ENCODE peak calls at places on chromosomes 6 and 20, in four cellular contexts. One of them, this sample, is unnamed.

GRCh38 chr20:1001981-1002681 is at the start of gene RSPO4:
- DNase-seq in GM12891: no peak
- DNase-seq in K562: no peak
- DNase-seq in GM12878: no peak
- DNase-seq in this sample: no peak

GRCh38 chr6:37794825-37795224 is 24.7 kb upstream of the ZFAND3 start:
- DNase-seq in GM12891: no peak
- DNase-seq in K562: no peak
- DNase-seq in GM12878: no peak
- DNase-seq in this sample: no peak

GRCh38 chr6:166167258-166167731 is 356 bp downstream of the TBXT start:
- DNase-seq in GM12891: no peak
- DNase-seq in K562: no peak
- DNase-seq in GM12878: no peak
- DNase-seq in this sample: no peak

GRCh38 chr6:87504440-87504839 is 31.7 kb downstream of the SLC35A1 start:
- DNase-seq in GM12891: no peak
- DNase-seq in K562: no peak
- DNase-seq in GM12878: no peak
- DNase-seq in this sample: no peak

GRCh38 chr20:63829943-63830820 is 882 bp downstream of the ZBTB46 start:
- DNase-seq in GM12891: no peak
- DNase-seq in K562: no peak
- DNase-seq in GM12878: no peak
- DNase-seq in this sample: no peak

GRCh38 chr20:33852971-33853813 is 42.0 kb downstream of the CHMP4B start:
- DNase-seq in GM12891: no peak
- DNase-seq in K562: no peak
- DNase-seq in GM12878: no peak
- DNase-seq in this sample: no peak

GRCh38 chr6:81929828-81930227 is 177.3 kb upstream of the TENT5A start:
- DNase-seq in GM12891: no peak
- DNase-seq in K562: no peak
- DNase-seq in GM12878: no peak
- DNase-seq in this sample: no peak

GRCh38 chr20:17654649-17655285 is 27.3 kb downstream of the RRBP1 start:
- DNase-seq in GM12891: no peak
- DNase-seq in K562: peak; percentile 15
- DNase-seq in GM12878: no peak
- DNase-seq in this sample: no peak

GRCh38 chr6:159646136-159646535 is 46.9 kb downstream of the SOD2 start:
- DNase-seq in GM12891: no peak
- DNase-seq in K562: no peak
- DNase-seq in GM12878: no peak
- DNase-seq in this sample: peak; percentile 16

GRCh38 chr20:47781631-47782030 is 3.6 kb downstream of the SULF2 start:
- DNase-seq in GM12891: no peak
- DNase-seq in K562: no peak
- DNase-seq in GM12878: no peak
- DNase-seq in this sample: no peak

GRCh38 chr6:38713812-38714211 is 1.3 kb upstream of the DNAH8 start:
- DNase-seq in GM12891: no peak
- DNase-seq in K562: no peak
- DNase-seq in GM12878: no peak
- DNase-seq in this sample: peak; percentile 64

GRCh38 chr6:144715344-144715743 is 430.2 kb downstream of the UTRN start:
- DNase-seq in GM12891: no peak
- DNase-seq in K562: no peak
- DNase-seq in GM12878: no peak
- DNase-seq in this sample: no peak

GRCh38 chr6:75317503-75318206 is 33.1 kb upstream of the TMEM30A start:
- DNase-seq in GM12891: no peak
- DNase-seq in K562: no peak
- DNase-seq in GM12878: no peak
- DNase-seq in this sample: no peak

GRCh38 chr6:166419268-166419667 is 36.5 kb upstream of the MPC1 start:
- DNase-seq in GM12891: peak; percentile 59
- DNase-seq in K562: no peak
- DNase-seq in GM12878: peak; percentile 71
- DNase-seq in this sample: peak; percentile 16

GRCh38 chr6:134421496-134421895 is 103.6 kb upstream of the SGK1 start:
- DNase-seq in GM12891: no peak
- DNase-seq in K562: no peak
- DNase-seq in GM12878: no peak
- DNase-seq in this sample: no peak

GRCh38 chr20:22450540-22450939 is 133.8 kb downstream of the FOXA2 start:
- DNase-seq in GM12891: no peak
- DNase-seq in K562: no peak
- DNase-seq in GM12878: no peak
- DNase-seq in this sample: no peak

GRCh38 chr20:32875673-32876072 is 16.9 kb downstream of the EFCAB8 start:
- DNase-seq in GM12891: no peak
- DNase-seq in K562: no peak
- DNase-seq in GM12878: no peak
- DNase-seq in this sample: no peak

GRCh38 chr20:5848711-5849505 is 98.7 kb downstream of the SHLD1 start:
- DNase-seq in GM12891: no peak
- DNase-seq in K562: no peak
- DNase-seq in GM12878: peak; percentile 24
- DNase-seq in this sample: no peak

GRCh38 chr20:58790440-58790839 is 60.3 kb downstream of the GNAS-AS1 start:
- DNase-seq in GM12891: no peak
- DNase-seq in K562: no peak
- DNase-seq in GM12878: no peak
- DNase-seq in this sample: peak; percentile 70

GRCh38 chr6:6920984-6921313 is 186.8 kb upstream of the RREB1 start:
- DNase-seq in GM12891: no peak
- DNase-seq in K562: no peak
- DNase-seq in GM12878: no peak
- DNase-seq in this sample: no peak

GRCh38 chr6:26234421-26235239 is 130.4 kb upstream of the BTN3A2 start:
- DNase-seq in GM12891: no peak
- DNase-seq in K562: peak; percentile 93
- DNase-seq in GM12878: peak; percentile 96
- DNase-seq in this sample: peak; percentile 71

GRCh38 chr6:26232306-26232949 is 132.6 kb upstream of the BTN3A2 start:
- DNase-seq in GM12891: no peak
- DNase-seq in K562: no peak
- DNase-seq in GM12878: no peak
- DNase-seq in this sample: no peak

GRCh38 chr6:26232950-26233607 is 131.9 kb upstream of the BTN3A2 start:
- DNase-seq in GM12891: no peak
- DNase-seq in K562: peak; percentile 16
- DNase-seq in GM12878: peak; percentile 55
- DNase-seq in this sample: no peak

GRCh38 chr6:26235240-26235730 is 129.7 kb upstream of the BTN3A2 start:
- DNase-seq in GM12891: no peak
- DNase-seq in K562: peak; percentile 34
- DNase-seq in GM12878: no peak
- DNase-seq in this sample: no peak

DNA sequence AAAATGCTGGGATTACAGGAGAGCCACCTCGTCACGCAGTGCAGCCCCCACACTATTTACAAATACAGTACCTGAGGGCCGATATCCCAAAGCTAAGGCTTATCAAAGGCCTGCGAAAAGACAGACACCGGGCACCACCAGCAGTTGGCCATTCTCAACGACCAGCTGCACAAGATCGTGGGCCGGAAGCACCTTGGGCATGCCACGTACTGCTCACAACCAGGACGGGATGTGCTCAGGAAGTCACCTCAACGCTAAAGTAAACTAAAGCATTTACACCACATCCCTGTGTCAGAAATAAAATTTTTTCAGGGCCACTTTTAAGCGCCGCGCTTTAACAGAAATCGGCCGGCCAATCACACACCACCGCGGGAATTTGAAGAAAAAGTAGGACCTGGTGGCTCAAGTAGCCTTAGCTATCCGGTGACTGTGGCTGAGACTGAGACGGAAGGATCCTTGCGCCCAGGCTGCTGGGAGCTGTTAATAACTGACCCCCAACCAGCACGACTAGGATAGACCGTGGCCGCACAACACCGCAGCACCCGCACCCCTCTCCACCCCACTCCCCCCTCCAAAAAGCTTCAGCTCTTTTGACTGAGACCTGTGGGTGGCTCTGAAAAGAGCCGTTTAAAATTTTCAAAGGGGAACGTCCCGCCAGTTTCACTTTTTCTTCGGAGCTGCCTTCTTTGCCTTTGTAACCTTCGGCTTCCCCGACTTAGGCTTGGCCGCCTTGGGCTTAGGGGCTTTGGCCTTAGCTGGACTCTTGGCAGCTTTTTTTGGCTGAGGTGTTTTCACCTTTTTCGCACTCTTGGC is 131.2 kb upstream of the BTN3A2 start:
- DNase-seq in GM12891: no peak
- DNase-seq in K562: peak; percentile 77
- DNase-seq in GM12878: peak; percentile 75
- DNase-seq in this sample: peak; percentile 49
- TF ChIP-seq SPI1 in GM12891: no peak
- TF ChIP-seq SPI1 in K562: no peak
- TF ChIP-seq SPI1 in GM12878: no peak
- TF ChIP-seq SPI1 in this sample: no peak

GRCh38 chr6:79868098-79868722 is 79.1 kb downstream of the ELOVL4 start:
- DNase-seq in GM12891: peak; percentile 19
- DNase-seq in K562: peak; percentile 63
- DNase-seq in GM12878: peak; percentile 20
- DNase-seq in this sample: no peak

GRCh38 chr6:79869184-79869583 is 78.2 kb downstream of the ELOVL4 start:
- DNase-seq in GM12891: no peak
- DNase-seq in K562: no peak
- DNase-seq in GM12878: no peak
- DNase-seq in this sample: no peak

GRCh38 chr6:79864421-79864820 is 82.9 kb downstream of the ELOVL4 start:
- DNase-seq in GM12891: no peak
- DNase-seq in K562: no peak
- DNase-seq in GM12878: no peak
- DNase-seq in this sample: no peak

GRCh38 chr6:79861023-79861422 is 86.3 kb downstream of the ELOVL4 start:
- DNase-seq in GM12891: no peak
- DNase-seq in K562: peak; percentile 11
- DNase-seq in GM12878: no peak
- DNase-seq in this sample: no peak

GRCh38 chr6:79864001-79864400 is 83.4 kb downstream of the ELOVL4 start:
- DNase-seq in GM12891: no peak
- DNase-seq in K562: no peak
- DNase-seq in GM12878: no peak
- DNase-seq in this sample: no peak
- TF ChIP-seq SPI1 in GM12891: no peak
- TF ChIP-seq SPI1 in K562: no peak
- TF ChIP-seq SPI1 in GM12878: no peak
- TF ChIP-seq SPI1 in this sample: no peak

DNA sequence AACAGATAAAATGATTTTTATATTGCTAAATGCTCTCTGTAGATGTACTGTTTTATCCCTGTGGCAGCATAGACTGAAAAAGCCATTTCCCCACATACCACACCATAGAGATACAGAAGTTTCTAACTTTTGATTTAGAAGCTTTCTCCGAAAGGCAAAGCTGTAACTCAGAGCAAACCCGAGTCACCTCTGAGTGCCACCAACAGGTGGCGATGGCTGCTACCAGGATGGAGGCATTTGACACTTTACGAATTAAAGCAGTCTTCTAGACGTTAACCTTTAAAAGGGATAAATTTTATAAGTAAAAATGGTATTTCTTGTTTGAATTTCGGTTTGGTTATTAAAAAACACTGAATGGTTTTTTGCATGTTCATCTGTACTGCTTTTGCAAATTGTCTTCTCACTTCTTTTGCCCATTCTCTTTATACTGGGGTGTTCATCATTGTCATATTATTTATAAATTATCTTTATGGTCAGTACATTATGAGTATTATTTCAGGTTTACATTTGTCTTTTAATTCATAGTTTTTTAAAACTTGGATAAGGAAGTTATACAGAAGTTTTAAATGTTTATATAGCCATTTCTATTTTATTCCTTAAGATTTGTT is 201.0 kb upstream of the CEP162 start:
- DNase-seq in GM12891: no peak
- DNase-seq in K562: peak; percentile 46
- DNase-seq in GM12878: no peak
- DNase-seq in this sample: no peak
- TF ChIP-seq SPI1 in GM12891: no peak
- TF ChIP-seq SPI1 in K562: no peak
- TF ChIP-seq SPI1 in GM12878: no peak
- TF ChIP-seq SPI1 in this sample: no peak

GRCh38 chr6:149636116-149636515 is 12.4 kb downstream of the KATNA1 start:
- DNase-seq in GM12891: no peak
- DNase-seq in K562: no peak
- DNase-seq in GM12878: no peak
- DNase-seq in this sample: no peak
- TF ChIP-seq SPI1 in GM12891: no peak
- TF ChIP-seq SPI1 in K562: no peak
- TF ChIP-seq SPI1 in GM12878: no peak
- TF ChIP-seq SPI1 in this sample: no peak

GRCh38 chr6:25312703-25313102 is 33.5 kb downstream of the CARMIL1 start:
- DNase-seq in GM12891: no peak
- DNase-seq in K562: no peak
- DNase-seq in GM12878: no peak
- DNase-seq in this sample: no peak

GRCh38 chr6:25311251-25311910 is 32.2 kb downstream of the CARMIL1 start:
- DNase-seq in GM12891: no peak
- DNase-seq in K562: no peak
- DNase-seq in GM12878: no peak
- DNase-seq in this sample: no peak

GRCh38 chr6:25314776-25315175 is 35.6 kb downstream of the CARMIL1 start:
- DNase-seq in GM12891: no peak
- DNase-seq in K562: no peak
- DNase-seq in GM12878: no peak
- DNase-seq in this sample: no peak

GRCh38 chr6:25309886-25310285 is 30.7 kb downstream of the CARMIL1 start:
- DNase-seq in GM12891: no peak
- DNase-seq in K562: no peak
- DNase-seq in GM12878: no peak
- DNase-seq in this sample: no peak

DNA sequence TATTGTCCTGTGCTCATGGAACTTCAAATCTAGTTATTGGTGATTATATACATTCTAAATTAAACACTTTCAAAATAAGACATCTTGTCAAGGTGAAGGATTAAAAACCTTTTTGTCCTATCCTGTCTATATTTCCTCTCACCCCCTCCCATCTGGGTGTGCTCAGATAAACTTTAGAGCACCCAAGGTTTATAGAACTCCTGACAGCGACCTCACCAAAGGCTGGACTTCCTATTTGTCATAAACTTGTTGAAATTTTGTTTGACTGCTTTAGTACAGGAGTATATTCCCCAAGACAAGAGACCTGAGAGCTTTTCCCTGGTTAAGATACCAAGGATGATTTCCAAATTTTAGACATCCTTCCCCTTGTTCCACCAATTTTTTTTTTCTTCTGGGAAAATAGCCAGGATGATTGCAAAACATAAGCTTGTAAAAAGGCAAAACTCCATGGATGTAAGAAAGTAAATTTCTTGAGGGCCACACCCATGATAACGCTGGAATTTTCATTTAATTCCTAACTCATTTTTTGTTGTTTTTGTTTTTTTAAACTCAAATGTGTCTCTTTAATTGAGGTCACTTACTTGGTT is 33.0 kb downstream of the CARMIL1 start:
- DNase-seq in GM12891: no peak
- DNase-seq in K562: no peak
- DNase-seq in GM12878: no peak
- DNase-seq in this sample: no peak
- TF ChIP-seq SPI1 in GM12891: no peak
- TF ChIP-seq SPI1 in K562: no peak
- TF ChIP-seq SPI1 in GM12878: no peak
- TF ChIP-seq SPI1 in this sample: no peak